ENCODE peak calls at places on chromosomes 11 and 22, in six cellular contexts. H is mammary epithelial cell; X is GM18507; L is HuH-7.5; O is mesothelial cell of epicardium; C is stimulated activated naive CD8-positive, alpha-beta T cell treated with anti-CD3 and anti-CD28 coated beads, Interleukin-15, amount 100 ng/mL, for 72 hours. J is an unnamed sample.

GRCh38 chr11:97460091-97460490 is 1070.3 kb downstream of the JRKL start:
- DNase-seq in O (no peak), X (no peak), L (no peak), C (no peak), H (no peak), J (no peak)

GRCh38 chr22:38262051-38262795 is 10.6 kb downstream of the TMEM184B start:
- DNase-seq in O (no peak), X (peak), H (peak), L (peak), C (peak), J (peak)

GRCh38 chr22:26364066-26365015 is 64.7 kb upstream of the ASPHD2 start:
- DNase-seq in L (peak), C (peak), H (peak), O (peak), X (peak), J (peak)

GRCh38 chr11:19508166-19508565 is 204.5 kb upstream of the NAV2 start:
- DNase-seq in H (no peak), O (no peak), C (no peak), X (no peak), L (peak), J (no peak)

GRCh38 chr11:35664977-35665441 is 2.4 kb downstream of the TRIM44 start:
- DNase-seq in X (no peak), C (no peak), L (no peak), H (peak), O (no peak), J (no peak)

GRCh38 chr22:40332319-40332781 is 13.9 kb upstream of the ADSL start:
- DNase-seq in H (no peak), X (no peak), O (no peak), L (no peak), C (no peak), J (no peak)

GRCh38 chr11:47035108-47035507 is 98.5 kb downstream of the CSTPP1 start:
- DNase-seq in O (no peak), X (no peak), L (no peak), C (no peak), H (no peak), J (no peak)

GRCh38 chr11:130634981-130635473 is 186.6 kb downstream of the ADAMTS15 start:
- DNase-seq in O (no peak), H (peak), C (no peak), L (no peak), X (no peak), J (no peak)

GRCh38 chr11:69333906-69334305 is 40.0 kb downstream of the MYEOV start:
- DNase-seq in C (peak), H (no peak), L (no peak), X (no peak), O (no peak), J (no peak)

GRCh38 chr11:110777765-110778164 is 65.5 kb upstream of the ARHGAP20 start:
- DNase-seq in C (no peak), H (peak), O (no peak), X (no peak), L (no peak), J (peak)

GRCh38 chr22:36017661-36018091 is 10.9 kb downstream of the RBFOX2 start:
- DNase-seq in O (no peak), X (no peak), L (no peak), H (no peak), C (no peak), J (peak)

GRCh38 chr11:32420139-32420538 is 15.2 kb downstream of the WT1 start:
- DNase-seq in X (no peak), L (no peak), O (no peak), H (no peak), C (no peak), J (no peak)

GRCh38 chr22:41561335-41561734 is 525 bp downstream of the CSDC2 start:
- DNase-seq in H (no peak), O (peak), X (no peak), L (no peak), C (no peak), J (no peak)

GRCh38 chr11:81892770-81893635 is 840.7 kb downstream of the FAM181B start:
- DNase-seq in L (no peak), H (no peak), O (no peak), X (no peak), C (no peak), J (no peak)

GRCh38 chr22:36197065-36197440 is 4.6 kb downstream of the APOL4 start:
- DNase-seq in C (no peak), O (peak), H (no peak), X (no peak), L (no peak), J (no peak)

GRCh38 chr11:68216171-68216938 is 3.3 kb upstream of the KMT5B start:
- DNase-seq in C (no peak), L (no peak), X (no peak), H (no peak), O (no peak), J (no peak)

GRCh38 chr11:2277933-2278523 is 7.6 kb upstream of the ASCL2 start:
- DNase-seq in X (no peak), C (no peak), O (no peak), L (no peak), H (no peak), J (no peak)

GRCh38 chr11:61004037-61004641 is 32.7 kb downstream of the CD6 start:
- DNase-seq in H (no peak), C (peak), X (no peak), L (no peak), O (peak), J (no peak)

GRCh38 chr22:37401401-37401859 is 25.8 kb downstream of the ELFN2 start:
- DNase-seq in C (no peak), X (no peak), O (no peak), H (no peak), L (no peak), J (no peak)

GRCh38 chr22:42697542-42698013 is 23.1 kb downstream of the A4GALT start:
- DNase-seq in O (no peak), X (no peak), C (no peak), L (peak), H (peak), J (no peak)

GRCh38 chr11:55707029-55707428 is 45.0 kb downstream of the OR4C6 start:
- DNase-seq in H (peak), O (no peak), L (peak), C (no peak), X (no peak), J (no peak)

GRCh38 chr11:134074346-134074745 is 5.5 kb downstream of the JAM3 start:
- DNase-seq in X (no peak), L (no peak), O (no peak), C (no peak), H (no peak), J (no peak)

GRCh38 chr11:84420261-84420660 is 1134.1 kb upstream of the CCDC90B start:
- DNase-seq in L (no peak), O (no peak), X (no peak), H (no peak), C (no peak), J (no peak)

GRCh38 chr11:63896071-63896470 is 20.9 kb downstream of the RCOR2 start:
- DNase-seq in H (no peak), O (no peak), L (no peak), C (no peak), X (no peak), J (no peak)

GRCh38 chr11:1864216-1864615 is 11.3 kb downstream of the LSP1 start:
- DNase-seq in L (no peak), H (no peak), C (no peak), O (no peak), X (no peak), J (no peak)

GRCh38 chr11:59545179-59546020 is 34.1 kb downstream of the OR4D9 start:
- DNase-seq in H (no peak), X (no peak), C (no peak), O (no peak), L (no peak), J (no peak)

GRCh38 chr11:45097721-45098493 is 48.5 kb upstream of the PRDM11 start:
- DNase-seq in O (peak), H (peak), L (no peak), X (no peak), C (no peak), J (no peak)

GRCh38 chr11:69799582-69799981 is 19.6 kb downstream of the FGF3 start:
- DNase-seq in X (no peak), H (peak), L (no peak), O (no peak), C (no peak), J (no peak)

GRCh38 chr11:116981216-116981887 is 116.9 kb downstream of the SIK3 start:
- DNase-seq in L (no peak), X (no peak), C (no peak), O (no peak), H (no peak), J (no peak)

GRCh38 chr22:31329453-31330215 is 16.5 kb downstream of the PATZ1 start:
- DNase-seq in L (no peak), O (no peak), X (no peak), H (peak), C (no peak), J (no peak)

GRCh38 chr22:48853627-48854240 is 973.9 kb downstream of the BRD1 start:
- DNase-seq in X (no peak), O (no peak), L (no peak), H (no peak), C (no peak), J (no peak)

GRCh38 chr11:72100462-72100861 is 2.6 kb downstream of the LAMTOR1 start:
- DNase-seq in X (no peak), H (no peak), L (no peak), C (no peak), O (no peak), J (no peak)

GRCh38 chr22:17271711-17272451 is 52.6 kb upstream of the ADA2 start:
- DNase-seq in H (no peak), L (no peak), X (no peak), O (no peak), C (no peak), J (no peak)

J was measured in GM06990.